ENCODE peak calls at places on chromosomes 12 and 14, in six cellular contexts. S, I, D, J, B and L are unnamed samples. For H3K4me1, the result is how much of the 10 kb centered on the place peaks cover.

GRCh38 chr12:72511906-72512305 is 239.7 kb downstream of the TRHDE start:
- DNase-seq in S (peak), I (no peak), D (no peak), J (no peak), B (no peak), L (no peak)

GRCh38 chr12:124687695-124688301 is 120.4 kb upstream of the NCOR2 start:
- DNase-seq in S (no peak), I (no peak), D (peak), J (no peak), B (no peak), L (no peak)

GRCh38 chr12:52200783-52201519 is 9.1 kb upstream of the KRT80 start:
- DNase-seq in S (no peak), I (no peak), D (peak), J (no peak), B (no peak), L (no peak)

GRCh38 chr14:38003746-38004609 is 203.7 kb upstream of the SSTR1 start:
- DNase-seq in S (no peak), I (no peak), D (no peak), J (no peak), B (no peak), L (no peak)

GRCh38 chr14:61430066-61430757 is 108.8 kb downstream of the PRKCH start:
- DNase-seq in S (no peak), I (no peak), D (no peak), J (no peak), B (no peak), L (no peak)

GRCh38 chr12:120292411-120292660 is 633 bp upstream of the RNU4-2 start:
- DNase-seq in S (no peak), I (no peak), D (no peak), J (no peak), B (no peak), L (no peak)

GRCh38 chr12:57983150-57983857 is 41.9 kb downstream of the ATP23 start:
- DNase-seq in S (peak), I (no peak), D (no peak), J (no peak), B (peak), L (no peak)

GRCh38 chr14:38243696-38244250 is 12.1 kb downstream of the CLEC14A start:
- DNase-seq in S (no peak), I (no peak), D (no peak), J (no peak), B (no peak), L (no peak)

GRCh38 chr12:120677765-120678473 is 9.0 kb upstream of the MLEC start:
- DNase-seq in S (no peak), I (peak), D (peak), J (no peak), B (no peak), L (no peak)

GRCh38 chr14:52650774-52651173 is 44.6 kb downstream of the ERO1A start:
- DNase-seq in S (no peak), I (no peak), D (no peak), J (no peak), B (no peak), L (no peak)

GRCh38 chr12:4856556-4856955 is 53.1 kb upstream of the KCNA1 start:
- DNase-seq in S (no peak), I (no peak), D (no peak), J (no peak), B (no peak), L (no peak)

GRCh38 chr12:103846415-103846814 is 5.4 kb upstream of the NT5DC3 start:
- DNase-seq in S (no peak), I (no peak), D (no peak), J (no peak), B (no peak), L (no peak)

GRCh38 chr12:109736552-109737108 is 23.0 kb downstream of the FAM222A start:
- DNase-seq in S (peak), I (peak), D (peak), J (no peak), B (peak), L (peak)

GRCh38 chr12:31363416-31363809 is 37.5 kb upstream of the SINHCAF start:
- DNase-seq in S (peak), I (no peak), D (no peak), J (no peak), B (no peak), L (no peak)

GRCh38 chr14:55123101-55123500 is 6.0 kb upstream of the LGALS3 start:
- DNase-seq in S (peak), I (no peak), D (no peak), J (no peak), B (no peak), L (no peak)

GRCh38 chr14:35083530-35084150 is 37.6 kb downstream of the FAM177A1 start:
- DNase-seq in S (no peak), I (no peak), D (no peak), J (no peak), B (no peak), L (no peak)

GRCh38 chr14:75232597-75232996 is 46.0 kb upstream of the FOS start:
- DNase-seq in S (no peak), I (no peak), D (peak), J (no peak), B (no peak), L (no peak)

GRCh38 chr12:110802489-110802888 is 44.3 kb upstream of the CCDC63 start:
- DNase-seq in S (no peak), I (no peak), D (no peak), J (no peak), B (no peak), L (no peak)

GRCh38 chr12:120630139-120630895 is 10.1 kb upstream of the CABP1 start:
- DNase-seq in S (no peak), I (no peak), D (no peak), J (no peak), B (no peak), L (no peak)

GRCh38 chr12:83996671-83997070 is 915.9 kb downstream of the SLC6A15 start:
- DNase-seq in S (no peak), I (no peak), D (no peak), J (no peak), B (no peak), L (no peak)

GRCh38 chr12:126899926-126900792 is 1366.8 kb upstream of the TMEM132C start:
- DNase-seq in S (no peak), I (no peak), D (no peak), J (no peak), B (no peak), L (no peak)

GRCh38 chr12:12592930-12593329 is 18.7 kb upstream of the CREBL2 start:
- DNase-seq in S (peak), I (no peak), D (no peak), J (no peak), B (no peak), L (no peak)

GRCh38 chr14:96198430-96199133 is 6.1 kb upstream of the BDKRB2 start:
- DNase-seq in S (no peak), I (no peak), D (no peak), J (peak), B (no peak), L (no peak)

GRCh38 chr12:100823988-100824387 is 29.4 kb downstream of the ANO4 start:
- DNase-seq in S (no peak), I (no peak), D (no peak), J (no peak), B (no peak), L (no peak)

GRCh38 chr12:58416211-58416610 is 474.8 kb downstream of the ATP23 start:
- DNase-seq in S (peak), I (no peak), D (no peak), J (no peak), B (no peak), L (no peak)

GRCh38 chr12:12349711-12350665 is at the start of gene MANSC1:
- DNase-seq in S (peak), I (peak), D (peak), J (peak), B (peak), L (peak)

GRCh38 chr12:113368331-113368730 is 9.9 kb downstream of the PLBD2 start:
- DNase-seq in S (no peak), I (no peak), D (no peak), J (no peak), B (no peak), L (no peak)

GRCh38 chr12:99043319-99043914 is 398.3 kb downstream of the APAF1 start:
- DNase-seq in S (peak), I (peak), D (peak), J (no peak), B (peak), L (peak)

GRCh38 chr12:119749666-119750065 is 81.7 kb downstream of the PRKAB1 start:
- DNase-seq in S (no peak), I (no peak), D (no peak), J (no peak), B (no peak), L (no peak)

GRCh38 chr14:21852061-21852664 is 178.5 kb upstream of the OR4E1 start:
- DNase-seq in S (peak), I (peak), D (no peak), J (no peak), B (peak), L (peak)

GRCh38 chr14:60064491-60065072 is 27.1 kb upstream of the PCNX4 start:
- DNase-seq in S (peak), I (no peak), D (no peak), J (no peak), B (no peak), L (no peak)

GRCh38 chr12:5292651-5293050 is 139.3 kb upstream of the NTF3 start:
- DNase-seq in S (no peak), I (no peak), D (no peak), J (no peak), B (no peak), L (no peak)

GRCh38 chr12:95336387-95337067 is 118.9 kb downstream of the VEZT start:
- DNase-seq in S (peak), I (peak), D (peak), J (peak), B (peak), L (peak)

GRCh38 chr12:52203126-52203921 is 11.5 kb upstream of the KRT80 start:
- DNase-seq in S (peak), I (no peak), D (peak), J (peak), B (peak), L (peak)

DNA sequence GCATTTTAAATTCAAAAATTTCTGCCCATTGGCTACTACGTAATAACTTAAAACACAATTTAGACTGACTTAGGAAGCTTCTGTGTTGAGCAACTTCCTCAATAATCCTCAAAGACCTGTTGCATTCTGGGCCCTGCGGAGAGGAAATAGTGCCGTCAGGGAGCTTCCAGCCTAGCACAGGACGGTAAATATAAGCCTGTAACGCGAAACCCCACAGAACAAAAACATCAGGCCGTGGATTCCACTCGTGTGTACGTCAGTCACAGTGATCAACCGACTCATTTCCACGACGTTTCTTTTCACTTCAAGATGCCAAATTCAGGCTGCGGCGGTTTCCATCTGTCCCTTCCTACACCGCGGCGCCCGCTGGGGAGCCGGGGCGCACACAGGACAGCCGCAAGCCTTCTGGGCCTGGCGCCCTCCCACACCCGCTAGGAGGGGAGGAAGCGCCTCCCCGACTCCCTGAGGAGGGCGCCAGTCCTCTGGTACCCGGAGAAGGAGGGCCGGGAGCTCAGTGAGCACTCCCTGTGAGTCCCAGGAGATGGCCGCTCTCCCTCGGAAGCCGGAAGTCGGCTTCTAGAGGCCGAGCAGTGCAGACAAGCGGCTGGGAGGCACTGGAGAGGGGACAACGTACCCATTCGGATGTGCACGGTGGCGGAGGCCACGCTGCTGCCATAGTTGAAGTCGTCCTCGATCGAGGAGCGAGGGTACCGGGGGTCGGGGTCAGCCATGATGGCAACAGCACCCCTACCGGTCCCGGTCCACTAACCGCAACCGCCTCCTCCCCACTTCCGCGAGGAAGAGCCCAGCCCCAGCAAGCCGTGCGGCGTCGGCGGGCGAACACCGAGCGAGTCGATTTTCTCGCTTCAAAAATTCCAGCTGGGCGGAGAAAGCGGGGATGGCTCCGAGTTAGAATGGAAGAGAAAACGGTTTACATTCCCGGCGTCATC is at the start of gene TMBIM4:
- DNase-seq in S (peak), I (peak), D (peak), J (peak), B (peak), L (peak)
- TF ChIP-seq CTCF in S (peak), I (peak), D (peak), J (no peak), B (peak), L (peak)

DNA sequence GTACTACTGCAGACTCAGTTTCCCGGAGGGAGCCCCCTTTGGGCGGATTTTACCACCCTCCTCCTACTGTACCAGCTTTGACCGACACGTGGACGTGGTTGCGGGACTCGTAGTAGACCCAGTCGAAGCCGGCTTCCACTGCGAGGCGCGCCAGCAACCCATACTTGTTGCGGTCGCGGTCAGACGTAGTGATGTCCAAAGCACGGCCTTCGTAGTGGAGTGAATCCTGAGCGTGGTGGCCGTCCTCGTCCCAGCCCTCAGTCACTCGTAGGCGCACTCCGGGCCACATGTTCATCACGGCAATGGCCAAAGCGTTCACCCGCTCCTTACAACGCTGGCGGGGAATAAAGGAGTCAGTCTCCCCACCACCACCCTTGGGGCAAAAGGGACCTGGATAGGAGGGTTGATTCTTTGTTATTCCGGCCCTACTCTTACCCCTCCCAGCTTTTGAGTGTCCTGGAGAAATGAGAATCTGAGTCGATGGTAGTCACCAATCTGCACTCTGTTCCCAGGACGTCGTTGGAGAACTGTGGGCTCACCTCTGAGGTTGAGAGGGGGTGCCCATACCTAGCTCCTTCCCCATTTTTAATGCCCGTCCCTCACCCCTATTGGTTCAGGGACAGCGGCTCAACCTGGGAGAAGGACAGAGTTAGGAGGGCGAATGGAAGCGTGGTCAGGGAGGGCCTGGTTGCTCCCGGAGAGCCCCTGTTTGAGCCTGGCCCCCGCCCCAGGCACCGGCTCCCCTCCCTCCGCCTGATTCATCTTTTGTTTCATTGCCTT is 3.4 kb downstream of the DHH start:
- DNase-seq in S (no peak), I (no peak), D (no peak), J (no peak), B (no peak), L (no peak)
- H3K4me3 ChIP-seq in S (no peak), I (peak), D (no peak), J (no peak), B (no peak), L (no peak)

GRCh38 chr12:64658892-64659481 is 48.7 kb downstream of the RASSF3 start:
- DNase-seq in S (no peak), I (no peak), D (no peak), J (no peak), B (no peak), L (no peak)

GRCh38 chr12:64652346-64652745 is 42.1 kb downstream of the RASSF3 start:
- DNase-seq in S (no peak), I (no peak), D (no peak), J (no peak), B (no peak), L (no peak)

GRCh38 chr12:64653123-64653522 is 42.8 kb downstream of the RASSF3 start:
- DNase-seq in S (no peak), I (no peak), D (no peak), J (no peak), B (no peak), L (no peak)

GRCh38 chr12:64656429-64656828 is 46.1 kb downstream of the RASSF3 start:
- DNase-seq in S (peak), I (no peak), D (no peak), J (no peak), B (peak), L (no peak)

DNA sequence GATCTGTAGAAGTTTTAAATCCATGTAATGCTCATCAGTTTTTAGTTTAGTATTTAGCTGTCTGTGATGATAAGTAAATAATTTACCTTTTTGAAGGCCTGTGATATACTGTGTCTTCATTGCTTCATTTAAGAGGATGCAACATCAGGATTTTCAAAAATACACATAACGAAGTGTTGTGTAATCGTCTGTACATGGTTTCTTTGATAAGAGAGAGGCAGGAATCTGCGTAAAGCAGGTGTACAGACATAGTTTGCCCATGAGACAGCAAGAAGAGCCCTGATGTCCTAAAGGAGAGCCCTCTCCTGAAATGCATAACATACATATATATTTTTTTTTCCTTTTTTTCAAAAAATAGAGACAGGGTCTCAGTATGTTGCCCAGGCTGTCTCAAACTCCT is 44.8 kb downstream of the RASSF3 start:
- DNase-seq in S (no peak), I (no peak), D (no peak), J (no peak), B (no peak), L (no peak)
- H3K4me1 ChIP-seq in S (under half), I (under half), D (under half), J (under half), B (half or more), L (under half)

GRCh38 chr12:15982471-15982870 is 71.3 kb downstream of the DERA start:
- DNase-seq in S (peak), I (no peak), D (no peak), J (no peak), B (no peak), L (no peak)
- TF ChIP-seq CTCF in S (peak), I (peak), D (peak), J (no peak), B (peak), L (no peak)

GRCh38 chr12:53229454-53229853 is 2.6 kb downstream of the RARG start:
- DNase-seq in S (no peak), I (no peak), D (no peak), J (no peak), B (no peak), L (no peak)
- H3K4me3 ChIP-seq in S (no peak), I (no peak), D (no peak), J (no peak), B (no peak), L (no peak)

GRCh38 chr12:53755451-53756290 is 3.9 kb upstream of the CISTR start:
- DNase-seq in S (no peak), I (no peak), D (no peak), J (no peak), B (no peak), L (no peak)
- H3K4me1 ChIP-seq in S (under half), I (under half), D (under half), J (under half), B (under half), L (under half)

GRCh38 chr14:33499687-33500086 is 451.2 kb downstream of the EGLN3 start:
- DNase-seq in S (no peak), I (no peak), D (no peak), J (no peak), B (no peak), L (no peak)
- TF ChIP-seq CTCF in S (no peak), I (no peak), D (no peak), J (no peak), B (no peak), L (no peak)